ENCODE peak calls at places on chromosomes 7 and 10, in seven cellular contexts. One of them, this sample, is unnamed.

GRCh38 chr10:131049051-131049450 is 262.5 kb downstream of the TCERG1L start:
- DNase-seq in NCI-H748 treated with DMSO at 0.1 percent for 48 hours: peak; percentile 74
- DNase-seq in astrocyte of the spinal cord: no peak
- DNase-seq in OCI-LY7: no peak
- DNase-seq in stomach: no peak
- DNase-seq in endothelial cell: no peak
- DNase-seq in HCEC 1CT: no peak
- DNase-seq in this sample: no peak

GRCh38 chr10:16466001-16466400 is 29.2 kb downstream of the PTER start:
- DNase-seq in OCI-LY7: no peak
- DNase-seq in stomach: no peak
- DNase-seq in endothelial cell: no peak
- DNase-seq in HCEC 1CT: no peak
- DNase-seq in NCI-H748 treated with DMSO at 0.1 percent for 48 hours: no peak
- DNase-seq in astrocyte of the spinal cord: no peak
- DNase-seq in this sample: no peak

GRCh38 chr7:150429699-150430098 is 20.7 kb upstream of the GIMAP8 start:
- DNase-seq in HCEC 1CT: no peak
- DNase-seq in NCI-H748 treated with DMSO at 0.1 percent for 48 hours: no peak
- DNase-seq in stomach: no peak
- DNase-seq in astrocyte of the spinal cord: no peak
- DNase-seq in OCI-LY7: no peak
- DNase-seq in endothelial cell: no peak
- DNase-seq in this sample: no peak

GRCh38 chr7:156104501-156105336 is 292.5 kb upstream of the SHH start:
- DNase-seq in OCI-LY7: no peak
- DNase-seq in HCEC 1CT: no peak
- DNase-seq in endothelial cell: no peak
- DNase-seq in stomach: no peak
- DNase-seq in NCI-H748 treated with DMSO at 0.1 percent for 48 hours: no peak
- DNase-seq in astrocyte of the spinal cord: no peak
- DNase-seq in this sample: no peak

GRCh38 chr7:95473276-95473985 is 12.3 kb upstream of the ASB4 start:
- DNase-seq in endothelial cell: no peak
- DNase-seq in HCEC 1CT: no peak
- DNase-seq in NCI-H748 treated with DMSO at 0.1 percent for 48 hours: peak; percentile 85
- DNase-seq in astrocyte of the spinal cord: no peak
- DNase-seq in OCI-LY7: no peak
- DNase-seq in stomach: no peak
- DNase-seq in this sample: no peak

GRCh38 chr10:73879296-73880173 is 5.2 kb upstream of the CAMK2G start:
- DNase-seq in stomach: peak; percentile 91
- DNase-seq in HCEC 1CT: peak; percentile 71
- DNase-seq in OCI-LY7: peak; percentile 91
- DNase-seq in endothelial cell: peak; percentile 82
- DNase-seq in astrocyte of the spinal cord: peak; percentile 78
- DNase-seq in NCI-H748 treated with DMSO at 0.1 percent for 48 hours: peak; percentile 42
- DNase-seq in this sample: peak; percentile 76

GRCh38 chr7:159114981-159115380 is 29.7 kb downstream of the VIPR2 start:
- DNase-seq in astrocyte of the spinal cord: no peak
- DNase-seq in endothelial cell: no peak
- DNase-seq in HCEC 1CT: no peak
- DNase-seq in NCI-H748 treated with DMSO at 0.1 percent for 48 hours: no peak
- DNase-seq in stomach: no peak
- DNase-seq in OCI-LY7: no peak
- DNase-seq in this sample: no peak

GRCh38 chr7:42027521-42027920 is 209.5 kb downstream of the GLI3 start:
- DNase-seq in HCEC 1CT: no peak
- DNase-seq in NCI-H748 treated with DMSO at 0.1 percent for 48 hours: no peak
- DNase-seq in stomach: no peak
- DNase-seq in OCI-LY7: no peak
- DNase-seq in astrocyte of the spinal cord: no peak
- DNase-seq in endothelial cell: no peak
- DNase-seq in this sample: no peak

GRCh38 chr7:1348836-1349335 is 110.4 kb downstream of the MICALL2 start:
- DNase-seq in astrocyte of the spinal cord: no peak
- DNase-seq in OCI-LY7: no peak
- DNase-seq in NCI-H748 treated with DMSO at 0.1 percent for 48 hours: no peak
- DNase-seq in HCEC 1CT: no peak
- DNase-seq in endothelial cell: no peak
- DNase-seq in stomach: no peak
- DNase-seq in this sample: no peak

GRCh38 chr10:50653142-50653541 is 29.4 kb upstream of the SGMS1 start:
- DNase-seq in NCI-H748 treated with DMSO at 0.1 percent for 48 hours: no peak
- DNase-seq in stomach: no peak
- DNase-seq in astrocyte of the spinal cord: peak; percentile 33
- DNase-seq in OCI-LY7: peak; percentile 70
- DNase-seq in endothelial cell: no peak
- DNase-seq in HCEC 1CT: peak; percentile 45
- DNase-seq in this sample: peak; percentile 15

GRCh38 chr7:125670926-125671572 is 741.4 kb upstream of the POT1 start:
- DNase-seq in endothelial cell: no peak
- DNase-seq in stomach: no peak
- DNase-seq in astrocyte of the spinal cord: peak; percentile 50
- DNase-seq in OCI-LY7: peak; percentile 1
- DNase-seq in NCI-H748 treated with DMSO at 0.1 percent for 48 hours: no peak
- DNase-seq in HCEC 1CT: peak; percentile 6
- DNase-seq in this sample: no peak

GRCh38 chr7:158270856-158271413 is 316.7 kb downstream of the PTPRN2 start:
- DNase-seq in astrocyte of the spinal cord: no peak
- DNase-seq in endothelial cell: no peak
- DNase-seq in stomach: no peak
- DNase-seq in HCEC 1CT: no peak
- DNase-seq in NCI-H748 treated with DMSO at 0.1 percent for 48 hours: no peak
- DNase-seq in OCI-LY7: no peak
- DNase-seq in this sample: no peak

GRCh38 chr7:90111-91063 is 102.0 kb upstream of the FAM20C start:
- DNase-seq in endothelial cell: no peak
- DNase-seq in HCEC 1CT: peak; percentile 73
- DNase-seq in NCI-H748 treated with DMSO at 0.1 percent for 48 hours: no peak
- DNase-seq in OCI-LY7: no peak
- DNase-seq in stomach: no peak
- DNase-seq in astrocyte of the spinal cord: peak; percentile 55
- DNase-seq in this sample: no peak

GRCh38 chr7:17560516-17560915 is 262.1 kb downstream of the AHR start:
- DNase-seq in OCI-LY7: no peak
- DNase-seq in stomach: no peak
- DNase-seq in HCEC 1CT: no peak
- DNase-seq in astrocyte of the spinal cord: no peak
- DNase-seq in endothelial cell: no peak
- DNase-seq in NCI-H748 treated with DMSO at 0.1 percent for 48 hours: no peak
- DNase-seq in this sample: peak; percentile 36

GRCh38 chr10:131978851-131979250 is 2.9 kb downstream of the BNIP3 start:
- DNase-seq in astrocyte of the spinal cord: no peak
- DNase-seq in NCI-H748 treated with DMSO at 0.1 percent for 48 hours: no peak
- DNase-seq in endothelial cell: no peak
- DNase-seq in stomach: no peak
- DNase-seq in OCI-LY7: no peak
- DNase-seq in HCEC 1CT: no peak
- DNase-seq in this sample: no peak

GRCh38 chr10:1939016-1939415 is 201.7 kb upstream of the ADARB2 start:
- DNase-seq in OCI-LY7: no peak
- DNase-seq in stomach: no peak
- DNase-seq in HCEC 1CT: no peak
- DNase-seq in endothelial cell: no peak
- DNase-seq in NCI-H748 treated with DMSO at 0.1 percent for 48 hours: no peak
- DNase-seq in astrocyte of the spinal cord: no peak
- DNase-seq in this sample: no peak

GRCh38 chr10:64101611-64102263 is 580.5 kb downstream of the REEP3 start:
- DNase-seq in endothelial cell: no peak
- DNase-seq in OCI-LY7: no peak
- DNase-seq in stomach: no peak
- DNase-seq in astrocyte of the spinal cord: no peak
- DNase-seq in NCI-H748 treated with DMSO at 0.1 percent for 48 hours: no peak
- DNase-seq in HCEC 1CT: no peak
- DNase-seq in this sample: peak; percentile 25